ENCODE peak calls at places on chromosomes 4 and X, in ten cellular contexts. G is HepG2, I is cardiac muscle cell, V is pancreas, W is sigmoid colon, Q is breast epithelium, R is ovary, A is heart left ventricle, X is GM23248, P is thoracic aorta. C is an unnamed sample.

GRCh38 chr4:99144070-99144469 is at the start of gene ADH4:
- DNase-seq in G (peak; percentile 83), I (no peak), V (no peak), W (no peak), Q (no peak), R (no peak), A (no peak), X (peak; percentile 35), P (no peak), C (no peak)

GRCh38 chr4:163866728-163867313 is 372.3 kb downstream of the TMA16 start:
- DNase-seq in G (no peak), I (no peak), V (no peak), W (no peak), Q (no peak), R (no peak), A (no peak), X (no peak), P (no peak), C (no peak)

GRCh38 chr4:173521474-173522159 is 8.4 kb downstream of the HAND2 start:
- DNase-seq in G (no peak), I (peak; percentile 56), V (no peak), W (peak; percentile 89), Q (no peak), R (no peak), A (peak; percentile 75), X (no peak), P (no peak), C (no peak)

GRCh38 chr4:2222838-2223237 is 19.1 kb downstream of the HAUS3 start:
- DNase-seq in G (no peak), I (no peak), V (no peak), W (no peak), Q (no peak), R (no peak), A (no peak), X (no peak), P (no peak), C (no peak)

GRCh38 chr4:96646146-96646545 is 806.3 kb downstream of the PDHA2 start:
- DNase-seq in G (no peak), I (no peak), V (no peak), W (no peak), Q (no peak), R (no peak), A (no peak), X (no peak), P (no peak), C (no peak)

GRCh38 chrX:38192007-38192625 is 28.6 kb downstream of the SRPX start:
- DNase-seq in G (no peak), I (peak; percentile 23), V (no peak), W (no peak), Q (no peak), R (no peak), A (peak; percentile 38), X (peak; percentile 46), P (no peak), C (no peak)

GRCh38 chr4:119026662-119027444 is 108.8 kb upstream of the MYOZ2 start:
- DNase-seq in G (no peak), I (no peak), V (no peak), W (peak; percentile 90), Q (no peak), R (peak; percentile 48), A (no peak), X (peak; percentile 12), P (no peak), C (no peak)

GRCh38 chrX:77415161-77415560 is 32.0 kb upstream of the FGF16 start:
- DNase-seq in G (no peak), I (no peak), V (no peak), W (no peak), Q (no peak), R (no peak), A (no peak), X (peak; percentile 5), P (no peak), C (no peak)

GRCh38 chr4:152258391-152258790 is 277.5 kb downstream of the FBXW7 start:
- DNase-seq in G (no peak), I (no peak), V (no peak), W (no peak), Q (no peak), R (no peak), A (no peak), X (no peak), P (no peak), C (no peak)

GRCh38 chrX:103586659-103587058 is 1.3 kb downstream of the TCEAL4 start:
- DNase-seq in G (no peak), I (no peak), V (no peak), W (no peak), Q (no peak), R (no peak), A (no peak), X (no peak), P (no peak), C (no peak)

GRCh38 chrX:13775837-13776236 is 41.1 kb downstream of the GPM6B start:
- DNase-seq in G (no peak), I (no peak), V (no peak), W (no peak), Q (no peak), R (no peak), A (no peak), X (no peak), P (no peak), C (no peak)

GRCh38 chrX:54479471-54480122 is 16.4 kb downstream of the FGD1 start:
- DNase-seq in G (no peak), I (peak; percentile 36), V (no peak), W (no peak), Q (no peak), R (no peak), A (no peak), X (no peak), P (no peak), C (no peak)

GRCh38 chr4:6916587-6917444 is 7.2 kb downstream of the TBC1D14 start:
- DNase-seq in G (no peak), I (no peak), V (peak; percentile 30), W (peak; percentile 77), Q (peak; percentile 78), R (no peak), A (no peak), X (peak; percentile 21), P (no peak), C (peak; percentile 76)

GRCh38 chr4:75660491-75660890 is 12.7 kb downstream of the G3BP2 start:
- DNase-seq in G (no peak), I (no peak), V (no peak), W (no peak), Q (no peak), R (no peak), A (no peak), X (no peak), P (no peak), C (no peak)

GRCh38 chr4:142416711-142417275 is 429.3 kb downstream of the INPP4B start:
- DNase-seq in G (no peak), I (no peak), V (no peak), W (no peak), Q (no peak), R (no peak), A (no peak), X (peak; percentile 52), P (no peak), C (no peak)

GRCh38 chr4:83113429-83113786 is 1.1 kb downstream of the PLAC8 start:
- DNase-seq in G (no peak), I (no peak), V (no peak), W (no peak), Q (no peak), R (no peak), A (no peak), X (no peak), P (no peak), C (no peak)

DNA sequence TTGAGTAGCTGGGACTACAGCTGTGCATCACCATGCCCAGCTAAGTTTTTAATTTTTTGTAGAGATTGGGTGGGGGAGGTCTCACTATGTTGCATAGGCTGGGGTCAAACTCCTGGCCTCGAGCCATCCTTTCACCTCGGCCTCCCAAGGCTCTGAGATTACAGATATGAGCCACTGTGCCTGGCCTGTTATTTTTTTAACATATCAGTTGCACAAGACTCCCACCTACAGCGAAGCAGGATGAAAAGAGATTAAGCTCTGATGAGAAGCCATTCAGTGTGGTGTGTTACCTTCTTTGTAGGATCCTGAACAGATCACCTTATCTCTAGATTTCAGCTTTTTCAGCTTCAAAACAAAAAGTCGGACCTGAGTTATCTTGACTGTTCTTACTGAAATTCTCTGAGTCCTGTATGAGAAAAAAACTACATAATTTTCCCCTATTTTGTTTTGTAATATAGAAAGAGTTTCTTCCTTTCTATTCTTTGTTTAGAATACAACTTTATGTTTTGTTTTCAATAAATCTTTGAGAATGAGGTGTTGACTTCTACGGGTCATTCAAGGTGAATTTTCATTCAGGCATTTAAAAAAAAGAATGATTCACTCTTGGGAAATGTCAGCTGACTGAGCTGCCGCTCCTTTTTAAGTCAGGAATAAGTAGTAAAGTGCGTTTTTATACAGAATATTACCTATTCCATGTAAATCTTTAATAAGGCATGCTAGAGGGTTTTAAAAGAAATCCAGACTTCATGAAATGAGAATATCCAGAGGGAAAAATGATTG is 134.6 kb downstream of the ARSF start:
- DNase-seq in G (no peak), I (no peak), V (no peak), W (no peak), Q (no peak), R (no peak), A (no peak), X (peak; percentile 68), P (no peak), C (no peak)
- H3K27ac ChIP-seq in G (no peak overlapping the region), I (no peak overlapping the region), V (no peak overlapping the region), W (no peak overlapping the region), Q (no peak overlapping the region), R (no peak overlapping the region), A (no peak overlapping the region), X (peak overlapping the region; percentile 96), P (no peak overlapping the region), C (no peak overlapping the region)

GRCh38 chr4:14545796-14546195 is 456.5 kb upstream of the CPEB2 start:
- DNase-seq in G (no peak), I (no peak), V (no peak), W (no peak), Q (no peak), R (no peak), A (no peak), X (no peak), P (no peak), C (no peak)
- H3K4me1 ChIP-seq in G (no peaks in the 10 kb centered on the region), I (no peaks in the 10 kb centered on the region), V (no peaks in the 10 kb centered on the region), W (no peaks in the 10 kb centered on the region), Q (no peaks in the 10 kb centered on the region), R (no peaks in the 10 kb centered on the region), A (no peaks in the 10 kb centered on the region), X (no peaks in the 10 kb centered on the region), P (no peaks in the 10 kb centered on the region), C (no peaks in the 10 kb centered on the region)

GRCh38 chr4:147864591-147864990 is 132.7 kb downstream of the ARHGAP10 start:
- DNase-seq in G (no peak), I (no peak), V (no peak), W (no peak), Q (no peak), R (no peak), A (no peak), X (peak; percentile 12), P (no peak), C (no peak)
- H3K27ac ChIP-seq in G (no peak overlapping the region), I (no peak overlapping the region), V (no peak overlapping the region), W (peak overlapping the region; percentile 81), Q (no peak overlapping the region), R (no peak overlapping the region), A (peak overlapping the region; percentile 28), X (no peak overlapping the region), P (peak overlapping the region; percentile 43), C (no peak overlapping the region)

DNA sequence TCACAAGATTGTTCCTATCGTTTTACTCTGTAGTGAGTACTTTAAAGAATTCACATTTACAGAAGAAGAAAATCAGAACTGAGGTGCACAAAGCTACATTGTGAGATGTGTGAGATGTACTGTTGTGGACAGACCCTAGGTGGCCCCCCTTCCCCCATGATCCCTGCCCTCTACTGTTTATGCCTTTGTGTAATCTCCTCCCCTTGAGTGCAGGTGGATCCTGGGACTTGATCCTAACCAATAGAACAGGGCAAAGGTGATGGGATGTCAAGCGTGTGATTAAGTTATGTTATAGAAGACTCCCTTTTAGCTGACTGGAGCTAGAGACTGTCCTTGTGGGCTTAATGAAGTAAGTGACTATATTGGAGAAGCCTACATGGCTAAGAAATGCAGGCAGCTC is 225.1 kb upstream of the LEF1 start:
- DNase-seq in G (no peak), I (no peak), V (no peak), W (no peak), Q (no peak), R (no peak), A (no peak), X (no peak), P (no peak), C (no peak)
- H3K4me1 ChIP-seq in G (no peaks in the 10 kb centered on the region), I (peaks cover 8% of the 10 kb centered on the region), V (no peaks in the 10 kb centered on the region), W (no peaks in the 10 kb centered on the region), Q (no peaks in the 10 kb centered on the region), R (no peaks in the 10 kb centered on the region), A (no peaks in the 10 kb centered on the region), X (no peaks in the 10 kb centered on the region), P (no peaks in the 10 kb centered on the region), C (no peaks in the 10 kb centered on the region)